ENCODE peak calls at places on chromosomes 3 and 15, in ten cellular contexts. E is right cardiac atrium, I is hepatocyte, H is gastrocnemius medialis, G is ovary, V is astrocyte of the spinal cord, R is GM23338, Z is prostate gland, B is psoas muscle, T is NB4. J is an unnamed sample.

GRCh38 chr15:25844981-25845680 is 18.0 kb downstream of the ATP10A start:
- DNase-seq in E (no peak), I (no peak), H (no peak), G (no peak), V (no peak), R (no peak), Z (no peak), B (no peak), T (no peak), J (no peak)

GRCh38 chr15:63284379-63284778 is 7.0 kb downstream of the APH1B start:
- DNase-seq in E (no peak), I (no peak), H (no peak), G (no peak), V (no peak), R (no peak), Z (no peak), B (no peak), T (no peak), J (no peak)

GRCh38 chr15:52658955-52659354 is 20.2 kb downstream of the ATOSA start:
- DNase-seq in E (no peak), I (no peak), H (peak), G (no peak), V (no peak), R (no peak), Z (no peak), B (no peak), T (no peak), J (no peak)

GRCh38 chr3:45688194-45688881 is 858 bp upstream of the SACM1L start:
- DNase-seq in E (peak), I (peak), H (no peak), G (peak), V (no peak), R (peak), Z (no peak), B (peak), T (peak), J (no peak)

GRCh38 chr3:149586871-149587270 is 71.0 kb downstream of the WWTR1 start:
- DNase-seq in E (no peak), I (no peak), H (no peak), G (no peak), V (peak), R (no peak), Z (no peak), B (no peak), T (no peak), J (no peak)

GRCh38 chr15:87764461-87765236 is 491.9 kb downstream of the NTRK3 start:
- DNase-seq in E (no peak), I (no peak), H (no peak), G (no peak), V (peak), R (peak), Z (no peak), B (no peak), T (no peak), J (no peak)

GRCh38 chr15:55546718-55547117 is 38.7 kb upstream of the DNAAF4 start:
- DNase-seq in E (no peak), I (no peak), H (no peak), G (no peak), V (no peak), R (no peak), Z (no peak), B (no peak), T (no peak), J (no peak)

GRCh38 chr3:127452321-127452821 is 138.2 kb downstream of the TPRA1 start:
- DNase-seq in E (no peak), I (no peak), H (no peak), G (peak), V (no peak), R (peak), Z (no peak), B (no peak), T (no peak), J (no peak)

GRCh38 chr3:112786002-112786590 is 60.6 kb downstream of the CD200R1L start:
- DNase-seq in E (no peak), I (no peak), H (no peak), G (no peak), V (peak), R (no peak), Z (no peak), B (no peak), T (no peak), J (no peak)

GRCh38 chr15:29671308-29671981 is 150.8 kb downstream of the TJP1 start:
- DNase-seq in E (no peak), I (no peak), H (no peak), G (no peak), V (peak), R (no peak), Z (no peak), B (no peak), T (no peak), J (no peak)

GRCh38 chr3:30672959-30673358 is 66.6 kb downstream of the TGFBR2 start:
- DNase-seq in E (peak), I (no peak), H (peak), G (no peak), V (no peak), R (no peak), Z (no peak), B (peak), T (no peak), J (no peak)

GRCh38 chr15:47471020-47471419 is 246.3 kb upstream of the SEMA6D start:
- DNase-seq in E (no peak), I (no peak), H (no peak), G (no peak), V (no peak), R (no peak), Z (no peak), B (no peak), T (no peak), J (no peak)

GRCh38 chr3:72413228-72413627 is 435.0 kb downstream of the SHQ1 start:
- DNase-seq in E (no peak), I (no peak), H (no peak), G (no peak), V (peak), R (no peak), Z (no peak), B (no peak), T (peak), J (no peak)
- H3K4me3 ChIP-seq in E (no peak), I (no peak), H (no peak), G (no peak), V (no peak), R (no peak), Z (no peak), B (no peak), T (no peak), J (no peak)

GRCh38 chr15:39934415-39935044 is 615 bp downstream of the EIF2AK4 start:
- DNase-seq in E (no peak), I (no peak), H (no peak), G (no peak), V (peak), R (no peak), Z (no peak), B (no peak), T (peak), J (no peak)

GRCh38 chr15:39935241-39935640 is 1.3 kb downstream of the EIF2AK4 start:
- DNase-seq in E (no peak), I (no peak), H (no peak), G (no peak), V (no peak), R (no peak), Z (no peak), B (no peak), T (no peak), J (no peak)

GRCh38 chr15:39939487-39940452 is 5.9 kb downstream of the EIF2AK4 start:
- DNase-seq in E (peak), I (no peak), H (no peak), G (no peak), V (no peak), R (no peak), Z (no peak), B (no peak), T (no peak), J (no peak)

GRCh38 chr15:39936187-39936586 is 2.3 kb downstream of the EIF2AK4 start:
- DNase-seq in E (no peak), I (no peak), H (no peak), G (no peak), V (peak), R (no peak), Z (no peak), B (no peak), T (no peak), J (no peak)

GRCh38 chr15:39936681-39937080 is 2.8 kb downstream of the EIF2AK4 start:
- DNase-seq in E (no peak), I (no peak), H (no peak), G (no peak), V (no peak), R (no peak), Z (no peak), B (no peak), T (no peak), J (no peak)
- H3K4me3 ChIP-seq in E (no peak), I (no peak), H (no peak), G (no peak), V (no peak), R (no peak), Z (no peak), B (no peak), T (no peak), J (no peak)

DNA sequence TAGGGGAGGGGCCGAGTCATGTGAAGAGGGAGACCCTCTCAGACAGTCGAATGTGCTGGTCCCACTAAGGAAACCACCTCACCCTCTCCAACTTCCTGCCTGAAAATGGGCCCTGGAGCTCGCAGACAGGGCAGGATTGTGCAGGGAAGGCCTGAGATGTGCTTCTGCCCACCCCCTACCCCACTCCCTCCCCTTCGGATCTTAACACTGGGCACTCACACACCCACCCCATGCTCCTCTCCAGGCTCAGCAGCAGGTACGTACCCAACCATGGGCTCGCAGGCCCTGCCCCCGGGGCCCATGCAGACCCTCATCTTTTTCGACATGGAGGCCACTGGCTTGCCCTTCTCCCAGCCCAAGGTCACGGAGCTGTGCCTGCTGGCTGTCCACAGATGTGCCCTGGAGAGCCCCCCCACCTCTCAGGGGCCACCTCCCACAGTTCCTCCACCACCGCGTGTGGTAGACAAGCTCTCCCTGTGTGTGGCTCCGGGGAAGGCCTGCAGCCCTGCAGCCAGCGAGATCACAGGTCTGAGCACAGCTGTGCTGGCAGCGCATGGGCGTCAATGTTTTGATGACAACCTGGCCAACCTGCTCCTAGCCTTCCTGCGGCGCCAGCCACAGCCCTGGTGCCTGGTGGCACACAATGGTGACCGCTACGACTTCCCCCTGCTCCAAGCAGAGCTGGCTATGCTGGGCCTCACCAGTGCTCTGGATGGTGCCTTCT is 20.0 kb downstream of the ATRIP start:
- DNase-seq in E (peak), I (no peak), H (peak), G (peak), V (no peak), R (no peak), Z (no peak), B (peak), T (peak), J (no peak)
- H3K4me3 ChIP-seq in E (peak), I (no peak), H (peak), G (peak), V (peak), R (no peak), Z (peak), B (peak), T (peak), J (peak)

GRCh38 chr3:196240424-196240823 is 24.1 kb downstream of the SLC51A start:
- DNase-seq in E (no peak), I (no peak), H (no peak), G (no peak), V (no peak), R (no peak), Z (no peak), B (no peak), T (no peak), J (no peak)
- H3K4me3 ChIP-seq in E (no peak), I (no peak), H (no peak), G (no peak), V (no peak), R (no peak), Z (no peak), B (no peak), T (no peak), J (no peak)

GRCh38 chr3:58058654-58059263 is 50.5 kb downstream of the FLNB start:
- DNase-seq in E (no peak), I (no peak), H (no peak), G (no peak), V (peak), R (no peak), Z (no peak), B (no peak), T (no peak), J (no peak)
- H3K4me3 ChIP-seq in E (no peak), I (no peak), H (no peak), G (no peak), V (no peak), R (no peak), Z (no peak), B (no peak), T (no peak), J (no peak)

J was measured in thoracic aorta.